ENCODE peak calls at places on chromosomes 7 and 10, in four cellular contexts. One of them, this sample, is unnamed.

GRCh38 chr10:24008164-24009066 is 200.5 kb upstream of the KIAA1217 start:
- DNase-seq in choroid plexus epithelial cell: peak; percentile 57
- DNase-seq in ascending aorta: no peak
- DNase-seq in activated CD8-positive, alpha-beta T cell treated with anti-CD3 and anti-CD28 coated beads for 36 hours: no peak
- DNase-seq in this sample: no peak

GRCh38 chr7:28312973-28313372 is 99.3 kb upstream of the CREB5 start:
- DNase-seq in choroid plexus epithelial cell: no peak
- DNase-seq in ascending aorta: no peak
- DNase-seq in activated CD8-positive, alpha-beta T cell treated with anti-CD3 and anti-CD28 coated beads for 36 hours: no peak
- DNase-seq in this sample: no peak

GRCh38 chr10:91115618-91116390 is 104.7 kb upstream of the PCGF5 start:
- DNase-seq in activated CD8-positive, alpha-beta T cell treated with anti-CD3 and anti-CD28 coated beads for 36 hours: no peak
- DNase-seq in ascending aorta: no peak
- DNase-seq in choroid plexus epithelial cell: no peak
- DNase-seq in this sample: no peak

GRCh38 chr7:48089415-48089975 is 430 bp downstream of the UPP1 start:
- DNase-seq in choroid plexus epithelial cell: no peak
- DNase-seq in activated CD8-positive, alpha-beta T cell treated with anti-CD3 and anti-CD28 coated beads for 36 hours: no peak
- DNase-seq in ascending aorta: no peak
- DNase-seq in this sample: no peak

GRCh38 chr10:50279489-50279888 is 28.2 kb upstream of the ASAH2 start:
- DNase-seq in activated CD8-positive, alpha-beta T cell treated with anti-CD3 and anti-CD28 coated beads for 36 hours: no peak
- DNase-seq in ascending aorta: no peak
- DNase-seq in choroid plexus epithelial cell: no peak
- DNase-seq in this sample: no peak

GRCh38 chr10:3775671-3776551 is 9.1 kb downstream of the KLF6 start:
- DNase-seq in activated CD8-positive, alpha-beta T cell treated with anti-CD3 and anti-CD28 coated beads for 36 hours: no peak
- DNase-seq in choroid plexus epithelial cell: peak; percentile 86
- DNase-seq in ascending aorta: no peak
- DNase-seq in this sample: no peak

GRCh38 chr7:133563196-133563707 is 310.4 kb downstream of the EXOC4 start:
- DNase-seq in choroid plexus epithelial cell: no peak
- DNase-seq in activated CD8-positive, alpha-beta T cell treated with anti-CD3 and anti-CD28 coated beads for 36 hours: no peak
- DNase-seq in ascending aorta: no peak
- DNase-seq in this sample: no peak

GRCh38 chr7:4633012-4633411 is 49.1 kb upstream of the FOXK1 start:
- DNase-seq in activated CD8-positive, alpha-beta T cell treated with anti-CD3 and anti-CD28 coated beads for 36 hours: peak; percentile 49
- DNase-seq in choroid plexus epithelial cell: peak; percentile 55
- DNase-seq in ascending aorta: no peak
- DNase-seq in this sample: no peak

GRCh38 chr7:7157887-7158271 is 24.5 kb upstream of the C1GALT1 start:
- DNase-seq in ascending aorta: no peak
- DNase-seq in activated CD8-positive, alpha-beta T cell treated with anti-CD3 and anti-CD28 coated beads for 36 hours: no peak
- DNase-seq in choroid plexus epithelial cell: peak; percentile 81
- DNase-seq in this sample: no peak

GRCh38 chr10:78960316-78960800 is 108.4 kb upstream of the ZMIZ1 start:
- DNase-seq in ascending aorta: peak; percentile 46
- DNase-seq in activated CD8-positive, alpha-beta T cell treated with anti-CD3 and anti-CD28 coated beads for 36 hours: no peak
- DNase-seq in choroid plexus epithelial cell: peak; percentile 86
- DNase-seq in this sample: no peak

GRCh38 chr7:101951757-101952156 is 134.3 kb downstream of the CUX1 start:
- DNase-seq in choroid plexus epithelial cell: no peak
- DNase-seq in ascending aorta: no peak
- DNase-seq in activated CD8-positive, alpha-beta T cell treated with anti-CD3 and anti-CD28 coated beads for 36 hours: no peak
- DNase-seq in this sample: no peak

GRCh38 chr10:75487087-75487784 is 55.8 kb downstream of the LRMDA start:
- DNase-seq in ascending aorta: no peak
- DNase-seq in choroid plexus epithelial cell: no peak
- DNase-seq in activated CD8-positive, alpha-beta T cell treated with anti-CD3 and anti-CD28 coated beads for 36 hours: peak; percentile 9
- DNase-seq in this sample: no peak

GRCh38 chr7:152924238-152924637 is 164.7 kb downstream of the ACTR3B start:
- DNase-seq in ascending aorta: no peak
- DNase-seq in choroid plexus epithelial cell: no peak
- DNase-seq in activated CD8-positive, alpha-beta T cell treated with anti-CD3 and anti-CD28 coated beads for 36 hours: no peak
- DNase-seq in this sample: no peak

GRCh38 chr7:147570390-147570789 is 1020.2 kb upstream of the C7orf33 start:
- DNase-seq in choroid plexus epithelial cell: no peak
- DNase-seq in activated CD8-positive, alpha-beta T cell treated with anti-CD3 and anti-CD28 coated beads for 36 hours: no peak
- DNase-seq in ascending aorta: no peak
- DNase-seq in this sample: no peak

GRCh38 chr7:135342887-135343286 is 109.2 kb downstream of the STRA8 start:
- DNase-seq in activated CD8-positive, alpha-beta T cell treated with anti-CD3 and anti-CD28 coated beads for 36 hours: no peak
- DNase-seq in ascending aorta: no peak
- DNase-seq in choroid plexus epithelial cell: peak; percentile 12
- DNase-seq in this sample: no peak

GRCh38 chr10:53601260-53601875 is 828.8 kb upstream of the MBL2 start:
- DNase-seq in choroid plexus epithelial cell: peak; percentile 59
- DNase-seq in activated CD8-positive, alpha-beta T cell treated with anti-CD3 and anti-CD28 coated beads for 36 hours: no peak
- DNase-seq in ascending aorta: no peak
- DNase-seq in this sample: peak; percentile 17

GRCh38 chr7:80584778-80585177 is 53.7 kb upstream of the CD36 start:
- DNase-seq in ascending aorta: no peak
- DNase-seq in activated CD8-positive, alpha-beta T cell treated with anti-CD3 and anti-CD28 coated beads for 36 hours: no peak
- DNase-seq in choroid plexus epithelial cell: peak; percentile 88
- DNase-seq in this sample: no peak

GRCh38 chr10:11874568-11875182 is 51.5 kb downstream of the PROSER2 start:
- DNase-seq in ascending aorta: no peak
- DNase-seq in choroid plexus epithelial cell: peak; percentile 64
- DNase-seq in activated CD8-positive, alpha-beta T cell treated with anti-CD3 and anti-CD28 coated beads for 36 hours: peak; percentile 88
- DNase-seq in this sample: peak; percentile 83

GRCh38 chr7:6057316-6058128 is 26.3 kb downstream of the ANKRD61 start:
- DNase-seq in choroid plexus epithelial cell: peak; percentile 8
- DNase-seq in activated CD8-positive, alpha-beta T cell treated with anti-CD3 and anti-CD28 coated beads for 36 hours: peak; percentile 20
- DNase-seq in ascending aorta: no peak
- DNase-seq in this sample: no peak

GRCh38 chr10:90347239-90347638 is 510.6 kb downstream of the HTR7 start:
- DNase-seq in activated CD8-positive, alpha-beta T cell treated with anti-CD3 and anti-CD28 coated beads for 36 hours: no peak
- DNase-seq in ascending aorta: no peak
- DNase-seq in choroid plexus epithelial cell: no peak
- DNase-seq in this sample: no peak

GRCh38 chr7:105602325-105603305 is 21.3 kb upstream of the EFCAB10 start:
- DNase-seq in ascending aorta: no peak
- DNase-seq in activated CD8-positive, alpha-beta T cell treated with anti-CD3 and anti-CD28 coated beads for 36 hours: no peak
- DNase-seq in choroid plexus epithelial cell: peak; percentile 69
- DNase-seq in this sample: no peak

GRCh38 chr7:134562136-134562535 is 13.2 kb downstream of the AKR1B15 start:
- DNase-seq in ascending aorta: no peak
- DNase-seq in choroid plexus epithelial cell: peak; percentile 60
- DNase-seq in activated CD8-positive, alpha-beta T cell treated with anti-CD3 and anti-CD28 coated beads for 36 hours: peak; percentile 25
- DNase-seq in this sample: no peak

GRCh38 chr10:81957976-81958375 is 83.0 kb downstream of the NRG3 start:
- DNase-seq in choroid plexus epithelial cell: peak; percentile 55
- DNase-seq in ascending aorta: no peak
- DNase-seq in activated CD8-positive, alpha-beta T cell treated with anti-CD3 and anti-CD28 coated beads for 36 hours: no peak
- DNase-seq in this sample: no peak

GRCh38 chr7:48140001-48140681 is 31.1 kb upstream of the ABCA13 start:
- DNase-seq in choroid plexus epithelial cell: peak; percentile 74
- DNase-seq in ascending aorta: no peak
- DNase-seq in activated CD8-positive, alpha-beta T cell treated with anti-CD3 and anti-CD28 coated beads for 36 hours: no peak
- DNase-seq in this sample: no peak

GRCh38 chr7:102993532-102994029 is 80.8 kb downstream of the LRRC17 start:
- DNase-seq in activated CD8-positive, alpha-beta T cell treated with anti-CD3 and anti-CD28 coated beads for 36 hours: no peak
- DNase-seq in choroid plexus epithelial cell: peak; percentile 88
- DNase-seq in ascending aorta: no peak
- DNase-seq in this sample: no peak

DNA sequence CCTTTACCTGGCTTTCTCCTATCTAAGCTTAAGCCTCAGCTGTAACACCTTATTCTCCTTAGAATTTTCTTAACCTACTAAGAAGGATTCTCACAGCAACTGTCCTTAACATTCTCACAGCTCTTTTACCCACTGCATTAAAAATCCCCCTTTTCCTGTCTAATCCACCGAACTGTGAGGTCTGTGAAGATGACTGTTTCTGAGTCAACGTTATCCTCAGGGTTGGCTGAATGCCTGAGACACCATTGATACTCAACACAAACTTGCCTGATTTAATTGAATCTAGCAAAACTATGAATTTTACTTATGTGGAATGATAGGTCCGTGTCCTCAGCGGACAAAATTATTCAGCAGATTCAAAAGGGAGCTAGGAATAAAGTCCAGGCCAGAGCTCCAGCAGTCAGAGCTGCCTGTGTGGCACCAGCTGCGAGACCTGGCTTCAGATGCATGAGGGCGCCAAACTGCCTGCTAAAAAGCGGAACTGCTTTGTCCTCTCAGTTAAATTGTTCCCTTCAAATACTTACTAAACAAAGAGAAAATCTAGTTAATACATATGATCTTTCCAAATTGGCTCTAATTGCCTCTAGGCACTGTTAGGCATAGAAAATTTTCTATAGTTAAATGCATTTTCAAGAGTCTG is 33.4 kb upstream of the VWDE start:
- DNase-seq in ascending aorta: no peak
- DNase-seq in activated CD8-positive, alpha-beta T cell treated with anti-CD3 and anti-CD28 coated beads for 36 hours: no peak
- DNase-seq in choroid plexus epithelial cell: peak; percentile 40
- DNase-seq in this sample: no peak
- TF ChIP-seq CTCF in ascending aorta: no peak
- TF ChIP-seq CTCF in activated CD8-positive, alpha-beta T cell treated with anti-CD3 and anti-CD28 coated beads for 36 hours: no peak
- TF ChIP-seq CTCF in choroid plexus epithelial cell: peak; percentile 44
- TF ChIP-seq CTCF in this sample: no peak

GRCh38 chr10:130333185-130333584 is 197.0 kb downstream of the GLRX3 start:
- DNase-seq in activated CD8-positive, alpha-beta T cell treated with anti-CD3 and anti-CD28 coated beads for 36 hours: no peak
- DNase-seq in ascending aorta: no peak
- DNase-seq in choroid plexus epithelial cell: no peak
- DNase-seq in this sample: no peak
- TF ChIP-seq CTCF in activated CD8-positive, alpha-beta T cell treated with anti-CD3 and anti-CD28 coated beads for 36 hours: no peak
- TF ChIP-seq CTCF in ascending aorta: no peak
- TF ChIP-seq CTCF in choroid plexus epithelial cell: no peak
- TF ChIP-seq CTCF in this sample: no peak

GRCh38 chr10:43035785-43036184 is 41.1 kb upstream of the RET start:
- DNase-seq in choroid plexus epithelial cell: no peak
- DNase-seq in ascending aorta: no peak
- DNase-seq in activated CD8-positive, alpha-beta T cell treated with anti-CD3 and anti-CD28 coated beads for 36 hours: no peak
- DNase-seq in this sample: no peak

GRCh38 chr10:43036581-43037428 is 40.1 kb upstream of the RET start:
- DNase-seq in ascending aorta: no peak
- DNase-seq in activated CD8-positive, alpha-beta T cell treated with anti-CD3 and anti-CD28 coated beads for 36 hours: no peak
- DNase-seq in choroid plexus epithelial cell: no peak
- DNase-seq in this sample: peak; percentile 8

GRCh38 chr10:43038783-43039628 is 37.9 kb upstream of the RET start:
- DNase-seq in choroid plexus epithelial cell: no peak
- DNase-seq in activated CD8-positive, alpha-beta T cell treated with anti-CD3 and anti-CD28 coated beads for 36 hours: no peak
- DNase-seq in ascending aorta: no peak
- DNase-seq in this sample: no peak

GRCh38 chr10:43037942-43038782 is 38.7 kb upstream of the RET start:
- DNase-seq in choroid plexus epithelial cell: no peak
- DNase-seq in activated CD8-positive, alpha-beta T cell treated with anti-CD3 and anti-CD28 coated beads for 36 hours: no peak
- DNase-seq in ascending aorta: no peak
- DNase-seq in this sample: no peak

DNA sequence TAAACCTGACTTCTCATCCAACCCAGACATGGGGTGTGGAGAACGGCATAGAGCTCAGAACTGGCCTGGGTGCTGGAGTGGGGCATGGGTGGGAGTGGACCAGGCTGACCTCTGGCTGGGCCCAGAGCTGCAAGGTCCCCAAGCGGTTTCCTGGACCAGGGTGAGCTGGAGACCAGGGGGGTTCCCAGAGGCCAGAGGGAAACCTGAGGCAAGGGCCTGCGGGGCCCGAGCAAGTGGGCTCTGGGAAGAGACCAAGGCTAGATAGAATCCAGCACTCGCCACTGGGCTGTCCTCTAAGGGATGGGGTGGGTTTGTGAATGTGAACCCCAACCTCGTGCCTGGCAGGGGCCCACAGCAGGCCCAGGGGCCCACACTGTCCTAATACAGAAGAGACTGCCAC is 39.4 kb upstream of the RET start:
- DNase-seq in choroid plexus epithelial cell: no peak
- DNase-seq in ascending aorta: no peak
- DNase-seq in activated CD8-positive, alpha-beta T cell treated with anti-CD3 and anti-CD28 coated beads for 36 hours: no peak
- DNase-seq in this sample: no peak
- TF ChIP-seq CTCF in choroid plexus epithelial cell: no peak
- TF ChIP-seq CTCF in ascending aorta: no peak
- TF ChIP-seq CTCF in activated CD8-positive, alpha-beta T cell treated with anti-CD3 and anti-CD28 coated beads for 36 hours: no peak
- TF ChIP-seq CTCF in this sample: no peak

GRCh38 chr10:47062801-47063200 is 151.6 kb downstream of the PTPN20 start:
- DNase-seq in choroid plexus epithelial cell: peak; percentile 33
- DNase-seq in ascending aorta: no peak
- DNase-seq in activated CD8-positive, alpha-beta T cell treated with anti-CD3 and anti-CD28 coated beads for 36 hours: no peak
- DNase-seq in this sample: no peak
- TF ChIP-seq CTCF in choroid plexus epithelial cell: peak; percentile 67
- TF ChIP-seq CTCF in ascending aorta: peak; percentile 28
- TF ChIP-seq CTCF in activated CD8-positive, alpha-beta T cell treated with anti-CD3 and anti-CD28 coated beads for 36 hours: no peak
- TF ChIP-seq CTCF in this sample: no peak

DNA sequence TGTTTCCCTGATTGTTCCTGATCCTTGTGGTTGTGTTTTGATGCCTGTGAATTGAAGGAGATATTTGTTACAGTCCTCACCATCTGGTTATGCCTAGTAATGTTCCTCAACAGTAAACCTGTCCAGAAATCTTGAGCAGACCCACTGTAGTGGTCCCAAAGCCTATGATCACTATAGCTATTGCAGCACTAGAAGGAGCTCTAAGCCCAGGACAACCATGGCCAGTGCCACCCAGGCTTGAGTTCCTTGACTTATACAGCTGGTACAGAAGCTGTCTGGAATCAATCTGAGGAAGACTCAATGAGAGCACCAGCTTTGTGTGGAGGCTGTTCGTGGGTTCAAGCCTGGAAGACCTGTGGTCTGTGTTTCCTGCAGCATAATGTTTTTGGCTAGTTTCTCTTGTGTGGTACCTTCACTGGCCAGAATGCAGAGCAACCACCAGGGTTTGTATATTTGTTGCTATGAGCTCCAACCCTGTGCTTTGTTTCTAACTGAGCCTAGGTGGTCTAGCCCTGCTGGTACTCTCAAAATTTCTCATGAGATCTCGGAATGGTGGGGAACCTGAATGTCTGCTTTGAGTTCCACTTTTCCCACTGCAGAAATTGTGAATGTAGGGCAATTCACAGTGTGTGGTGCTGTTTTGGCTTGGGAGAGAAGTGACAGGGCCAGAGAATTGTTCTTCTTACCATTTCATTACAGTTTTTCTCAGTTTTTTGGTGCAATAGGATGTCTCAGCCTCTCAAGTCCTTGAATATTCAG is 355.2 kb downstream of the SUGCT start:
- DNase-seq in ascending aorta: no peak
- DNase-seq in choroid plexus epithelial cell: no peak
- DNase-seq in activated CD8-positive, alpha-beta T cell treated with anti-CD3 and anti-CD28 coated beads for 36 hours: no peak
- DNase-seq in this sample: no peak
- TF ChIP-seq CTCF in ascending aorta: no peak
- TF ChIP-seq CTCF in choroid plexus epithelial cell: peak; percentile 28
- TF ChIP-seq CTCF in activated CD8-positive, alpha-beta T cell treated with anti-CD3 and anti-CD28 coated beads for 36 hours: no peak
- TF ChIP-seq CTCF in this sample: no peak